ENCODE peak calls at places on chromosomes 2 and 18, in four cellular contexts. B is IMR-90, L is GM12878, D is SK-N-SH. G is an unnamed sample.

GRCh38 chr2:25409468-25409867 is 67.7 kb upstream of the DNMT3A start:
- DNase-seq in B (no peak), L (no peak), D (no peak), G (no peak)

GRCh38 chr2:223096571-223096970 is 44.6 kb downstream of the KCNE4 start:
- DNase-seq in B (peak), L (no peak), D (no peak), G (no peak)

GRCh38 chr2:66346241-66346664 is 88.7 kb upstream of the MEIS1 start:
- DNase-seq in B (no peak), L (no peak), D (no peak), G (no peak)

GRCh38 chr2:109457366-109457765 is 156.4 kb downstream of the SEPTIN10 start:
- DNase-seq in B (no peak), L (no peak), D (no peak), G (no peak)

GRCh38 chr18:48098538-48098937 is 168.1 kb upstream of the SMAD2 start:
- DNase-seq in B (no peak), L (no peak), D (no peak), G (no peak)

GRCh38 chr2:219252900-219253752 is at the start of gene TUBA4B:
- DNase-seq in B (peak), L (no peak), D (peak), G (peak)

GRCh38 chr2:217418544-217418943 is 558.7 kb upstream of the TNP1 start:
- DNase-seq in B (no peak), L (no peak), D (no peak), G (no peak)

GRCh38 chr2:170571612-170572011 is 143.5 kb upstream of the SP5 start:
- DNase-seq in B (no peak), L (no peak), D (no peak), G (no peak)

GRCh38 chr2:9050122-9050809 is 46.8 kb upstream of the MBOAT2 start:
- DNase-seq in B (no peak), L (no peak), D (no peak), G (no peak)

GRCh38 chr2:206693399-206694137 is 24.6 kb downstream of the DYTN start:
- DNase-seq in B (peak), L (peak), D (peak), G (no peak)

GRCh38 chr2:217797170-217797569 is 205.6 kb downstream of the TNS1 start:
- DNase-seq in B (no peak), L (no peak), D (peak), G (no peak)

GRCh38 chr2:56244911-56245530 is 61.2 kb downstream of the CCDC85A start:
- DNase-seq in B (no peak), L (no peak), D (no peak), G (no peak)

GRCh38 chr2:15986068-15986560 is 45.8 kb downstream of the MYCN start:
- DNase-seq in B (no peak), L (no peak), D (peak), G (no peak)

GRCh38 chr2:15983496-15983895 is 43.1 kb downstream of the MYCN start:
- DNase-seq in B (no peak), L (no peak), D (no peak), G (no peak)

GRCh38 chr2:15985531-15985930 is 45.2 kb downstream of the MYCN start:
- DNase-seq in B (no peak), L (no peak), D (no peak), G (no peak)

GRCh38 chr2:15986644-15987043 is 46.3 kb downstream of the MYCN start:
- DNase-seq in B (no peak), L (no peak), D (no peak), G (no peak)

DNA sequence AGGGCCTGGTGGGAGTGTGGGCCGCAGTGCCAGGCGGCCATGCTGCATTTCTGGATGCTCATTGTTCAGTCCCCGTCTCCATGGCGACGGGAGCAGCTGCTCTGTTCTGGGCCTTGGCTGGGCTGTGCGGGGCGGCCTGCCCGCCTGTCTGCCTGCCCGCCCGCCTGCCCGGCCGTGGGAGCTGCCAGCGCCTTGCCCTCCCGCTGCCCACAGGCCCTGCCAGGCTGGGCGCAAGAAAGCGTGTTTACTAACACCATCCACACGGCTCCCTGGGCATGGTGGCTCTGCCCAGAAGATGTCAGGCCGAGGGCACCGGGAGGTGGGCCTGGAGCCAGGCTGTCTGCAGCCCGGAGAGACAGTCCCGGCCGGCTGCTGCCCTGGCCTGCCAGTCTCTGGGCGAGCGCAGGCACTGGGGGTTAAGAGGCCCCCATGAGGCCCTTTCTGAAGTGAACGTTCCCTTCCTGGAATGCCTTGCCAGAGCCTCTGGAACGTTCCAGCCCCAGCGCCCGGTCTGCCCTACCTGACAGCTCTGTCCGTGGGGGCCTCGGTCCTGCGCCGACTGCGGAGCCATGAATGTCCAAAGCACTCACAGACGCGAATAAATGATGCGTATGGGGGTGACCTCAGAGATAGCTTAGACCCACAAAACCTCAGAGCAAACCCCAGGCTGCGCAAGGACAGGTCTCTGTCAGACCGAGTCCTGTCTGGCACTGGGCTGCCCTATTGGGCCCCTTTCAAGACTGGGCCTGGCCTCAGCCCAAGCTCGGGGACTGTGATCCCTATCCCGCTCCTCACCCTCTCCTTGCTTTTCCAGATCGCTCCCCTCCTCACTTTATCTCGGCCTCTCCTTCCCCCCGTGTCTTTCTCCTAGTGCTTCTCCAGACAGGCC is 44.3 kb downstream of the MYCN start:
- DNase-seq in B (no peak), L (no peak), D (peak), G (peak)
- TF ChIP-seq USF2 in B (no peak), L (no peak), D (no peak), G (no peak)

GRCh38 chr2:187316040-187316439 is 132.0 kb downstream of the CALCRL start:
- DNase-seq in B (no peak), L (no peak), D (no peak), G (no peak)

GRCh38 chr2:187310696-187311095 is 137.4 kb downstream of the CALCRL start:
- DNase-seq in B (no peak), L (no peak), D (no peak), G (no peak)

GRCh38 chr2:187313831-187314230 is 134.2 kb downstream of the CALCRL start:
- DNase-seq in B (no peak), L (no peak), D (no peak), G (no peak)

GRCh38 chr2:187307606-187308005 is 140.4 kb downstream of the CALCRL start:
- DNase-seq in B (no peak), L (no peak), D (no peak), G (no peak)

GRCh38 chr2:187312734-187313282 is 135.2 kb downstream of the CALCRL start:
- DNase-seq in B (no peak), L (no peak), D (no peak), G (no peak)
- TF ChIP-seq USF2 in B (no peak), L (no peak), D (no peak), G (no peak)

GRCh38 chr2:176206677-176207076 is 18.2 kb downstream of the HOXD1 start:
- DNase-seq in B (no peak), L (no peak), D (no peak), G (no peak)
- TF ChIP-seq USF2 in B (no peak), L (no peak), D (no peak), G (no peak)

GRCh38 chr2:3132466-3132865 is 245.2 kb downstream of the EIPR1 start:
- DNase-seq in B (no peak), L (no peak), D (no peak), G (no peak)

GRCh38 chr2:3130444-3130843 is 247.2 kb downstream of the EIPR1 start:
- DNase-seq in B (no peak), L (no peak), D (no peak), G (no peak)

GRCh38 chr2:3130889-3131635 is 246.6 kb downstream of the EIPR1 start:
- DNase-seq in B (no peak), L (no peak), D (no peak), G (no peak)

GRCh38 chr2:3129867-3130266 is 247.8 kb downstream of the EIPR1 start:
- DNase-seq in B (no peak), L (no peak), D (no peak), G (no peak)

DNA sequence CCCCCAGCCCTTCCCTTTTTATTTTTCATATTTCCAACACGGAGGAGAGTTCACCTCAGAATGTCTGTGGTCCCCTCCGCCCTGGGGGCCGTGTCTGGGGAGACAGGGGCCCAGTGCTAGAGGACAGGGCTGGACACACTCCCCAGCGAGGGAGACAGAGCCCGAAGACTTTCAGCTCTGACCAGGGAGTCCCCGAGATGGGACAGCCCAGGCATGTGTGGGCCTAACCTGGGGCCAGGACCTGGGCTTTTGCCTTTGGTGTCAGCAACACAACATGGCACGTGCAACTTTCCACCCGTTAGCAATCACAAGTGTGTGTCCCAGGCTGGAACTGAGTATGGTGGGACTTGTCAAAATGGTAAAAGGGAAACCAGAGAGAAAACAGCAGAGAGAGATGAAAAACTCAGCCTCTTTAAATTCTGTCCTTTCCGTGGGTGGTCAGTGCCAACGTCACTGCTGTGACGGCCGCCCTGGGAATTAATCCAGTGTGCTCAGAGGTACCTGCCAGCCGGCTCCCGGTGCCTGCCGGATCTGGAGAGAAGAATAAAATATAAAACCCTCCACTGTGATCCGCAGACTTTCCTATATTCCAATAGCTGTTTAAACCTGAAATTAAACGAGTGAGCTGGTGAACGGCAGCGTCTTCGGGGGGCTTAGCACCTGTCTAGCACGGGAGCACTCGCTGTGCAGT is 245.8 kb downstream of the EIPR1 start:
- DNase-seq in B (no peak), L (no peak), D (no peak), G (no peak)
- TF ChIP-seq USF2 in B (no peak), L (no peak), D (no peak), G (no peak)

DNA sequence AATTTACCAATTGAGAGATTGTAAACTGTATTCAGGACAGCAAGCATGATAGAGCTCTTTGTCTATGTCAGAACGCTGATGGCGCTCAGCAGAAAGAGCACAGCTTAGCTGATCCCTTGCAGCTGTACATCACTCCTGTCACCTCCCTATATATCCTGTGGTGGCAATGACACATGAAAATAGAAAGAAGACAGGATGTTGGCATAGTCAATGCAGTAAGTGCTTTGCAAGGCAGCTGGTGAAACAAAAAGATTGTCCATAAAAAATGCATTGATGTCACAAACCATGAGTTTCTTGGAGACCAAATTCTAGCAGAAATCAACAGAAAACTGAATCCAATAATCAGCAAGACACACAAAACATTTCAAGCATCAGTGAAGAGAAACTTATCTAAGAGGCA is 221.5 kb downstream of the RIT2 start:
- DNase-seq in B (no peak), L (no peak), D (no peak), G (no peak)
- TF ChIP-seq USF2 in B (no peak), L (no peak), D (no peak), G (no peak)

GRCh38 chr2:127392133-127392827 is 4.5 kb upstream of the MAP3K2 start:
- DNase-seq in B (peak), L (no peak), D (no peak), G (no peak)

GRCh38 chr2:127389778-127390435 is 2.1 kb upstream of the MAP3K2 start:
- DNase-seq in B (no peak), L (no peak), D (no peak), G (no peak)

GRCh38 chr2:127394464-127394863 is 6.7 kb upstream of the MAP3K2 start:
- DNase-seq in B (no peak), L (no peak), D (no peak), G (no peak)

GRCh38 chr2:127388423-127389164 is 819 bp upstream of the MAP3K2 start:
- DNase-seq in B (peak), L (no peak), D (no peak), G (no peak)

GRCh38 chr2:127392828-127393578 is 5.2 kb upstream of the MAP3K2 start:
- DNase-seq in B (no peak), L (no peak), D (no peak), G (no peak)
- TF ChIP-seq USF2 in B (no peak), L (no peak), D (no peak), G (no peak)

G was measured in WTC11.